ENCODE peak calls at places on chromosomes 11 and 22, in five cellular contexts. One of them, this sample, is unnamed.

GRCh38 chr11:82701847-82702520 is 31.7 kb downstream of the FAM181B start:
- DNase-seq in skeletal muscle cell: peak; percentile 1
- DNase-seq in dorsolateral prefrontal cortex: peak; percentile 65
- DNase-seq in ACHN: peak; percentile 35
- DNase-seq in cardiac septum: no peak
- DNase-seq in this sample: peak; percentile 68

GRCh38 chr11:819943-820649 is 1.4 kb downstream of the PNPLA2 start:
- DNase-seq in skeletal muscle cell: no peak
- DNase-seq in dorsolateral prefrontal cortex: peak; percentile 68
- DNase-seq in ACHN: peak; percentile 84
- DNase-seq in cardiac septum: peak; percentile 95
- DNase-seq in this sample: peak; percentile 73

GRCh38 chr11:120805960-120806555 is 217.8 kb upstream of the TBCEL start:
- DNase-seq in skeletal muscle cell: no peak
- DNase-seq in dorsolateral prefrontal cortex: no peak
- DNase-seq in ACHN: no peak
- DNase-seq in cardiac septum: no peak
- DNase-seq in this sample: no peak

GRCh38 chr11:69362315-69362714 is 68.4 kb downstream of the MYEOV start:
- DNase-seq in skeletal muscle cell: no peak
- DNase-seq in dorsolateral prefrontal cortex: no peak
- DNase-seq in ACHN: no peak
- DNase-seq in cardiac septum: no peak
- DNase-seq in this sample: no peak

GRCh38 chr22:21696115-21696514 is 30.3 kb downstream of the PPIL2 start:
- DNase-seq in skeletal muscle cell: no peak
- DNase-seq in dorsolateral prefrontal cortex: no peak
- DNase-seq in ACHN: no peak
- DNase-seq in cardiac septum: no peak
- DNase-seq in this sample: no peak

GRCh38 chr11:72195921-72196320 is 4.0 kb downstream of the FOLR1 start:
- DNase-seq in skeletal muscle cell: no peak
- DNase-seq in dorsolateral prefrontal cortex: no peak
- DNase-seq in ACHN: no peak
- DNase-seq in cardiac septum: no peak
- DNase-seq in this sample: no peak

GRCh38 chr11:122655527-122656072 is at the start of gene UBASH3B:
- DNase-seq in skeletal muscle cell: no peak
- DNase-seq in dorsolateral prefrontal cortex: peak; percentile 75
- DNase-seq in ACHN: peak; percentile 90
- DNase-seq in cardiac septum: peak; percentile 92
- DNase-seq in this sample: peak; percentile 73

GRCh38 chr22:38925571-38926041 is 31.8 kb upstream of the APOBEC3A start:
- DNase-seq in skeletal muscle cell: no peak
- DNase-seq in dorsolateral prefrontal cortex: no peak
- DNase-seq in ACHN: peak; percentile 51
- DNase-seq in cardiac septum: no peak
- DNase-seq in this sample: no peak

GRCh38 chr22:46513908-46514550 is 23.4 kb downstream of the CELSR1 start:
- DNase-seq in skeletal muscle cell: no peak
- DNase-seq in dorsolateral prefrontal cortex: no peak
- DNase-seq in ACHN: no peak
- DNase-seq in cardiac septum: no peak
- DNase-seq in this sample: no peak

GRCh38 chr22:18136563-18137320 is 13.2 kb upstream of the USP18 start:
- DNase-seq in skeletal muscle cell: no peak
- DNase-seq in dorsolateral prefrontal cortex: no peak
- DNase-seq in ACHN: no peak
- DNase-seq in cardiac septum: peak; percentile 44
- DNase-seq in this sample: no peak

GRCh38 chr22:50045211-50046018 is 12.7 kb downstream of the TTLL8 start:
- DNase-seq in skeletal muscle cell: no peak
- DNase-seq in dorsolateral prefrontal cortex: no peak
- DNase-seq in ACHN: no peak
- DNase-seq in cardiac septum: no peak
- DNase-seq in this sample: no peak

GRCh38 chr22:21961886-21962654 is 9.4 kb upstream of the PPM1F start:
- DNase-seq in skeletal muscle cell: no peak
- DNase-seq in dorsolateral prefrontal cortex: no peak
- DNase-seq in ACHN: no peak
- DNase-seq in cardiac septum: no peak
- DNase-seq in this sample: no peak

GRCh38 chr22:25025586-25025985 is 73.1 kb downstream of the KIAA1671 start:
- DNase-seq in skeletal muscle cell: no peak
- DNase-seq in dorsolateral prefrontal cortex: peak; percentile 52
- DNase-seq in ACHN: no peak
- DNase-seq in cardiac septum: no peak
- DNase-seq in this sample: peak; percentile 27

GRCh38 chr22:17400305-17400704 is 31.0 kb downstream of the CECR2 start:
- DNase-seq in skeletal muscle cell: no peak
- DNase-seq in dorsolateral prefrontal cortex: no peak
- DNase-seq in ACHN: no peak
- DNase-seq in cardiac septum: no peak
- DNase-seq in this sample: no peak

GRCh38 chr11:114083256-114084252 is 24.0 kb downstream of the ZBTB16 start:
- DNase-seq in skeletal muscle cell: no peak
- DNase-seq in dorsolateral prefrontal cortex: no peak
- DNase-seq in ACHN: no peak
- DNase-seq in cardiac septum: peak; percentile 64
- DNase-seq in this sample: no peak

GRCh38 chr22:37043828-37044538 is 7.6 kb upstream of the KCTD17 start:
- DNase-seq in skeletal muscle cell: no peak
- DNase-seq in dorsolateral prefrontal cortex: no peak
- DNase-seq in ACHN: peak; percentile 77
- DNase-seq in cardiac septum: peak; percentile 82
- DNase-seq in this sample: no peak

GRCh38 chr11:61581030-61581928 is at the start of gene SYT7:
- DNase-seq in skeletal muscle cell: peak; percentile 90
- DNase-seq in dorsolateral prefrontal cortex: peak; percentile 93
- DNase-seq in ACHN: peak; percentile 92
- DNase-seq in cardiac septum: peak; percentile 96
- DNase-seq in this sample: peak; percentile 95

GRCh38 chr11:64656797-64657196 is 65.8 kb downstream of the SLC22A12 start:
- DNase-seq in skeletal muscle cell: no peak
- DNase-seq in dorsolateral prefrontal cortex: no peak
- DNase-seq in ACHN: no peak
- DNase-seq in cardiac septum: no peak
- DNase-seq in this sample: no peak

GRCh38 chr11:118198370-118198769 is 21.9 kb upstream of the SCN2B start:
- DNase-seq in skeletal muscle cell: no peak
- DNase-seq in dorsolateral prefrontal cortex: peak; percentile 86
- DNase-seq in ACHN: peak; percentile 55
- DNase-seq in cardiac septum: peak; percentile 89
- DNase-seq in this sample: peak; percentile 88

GRCh38 chr11:1502971-1503707 is 16.6 kb upstream of the MOB2 start:
- DNase-seq in skeletal muscle cell: no peak
- DNase-seq in dorsolateral prefrontal cortex: peak; percentile 76
- DNase-seq in ACHN: no peak
- DNase-seq in cardiac septum: no peak
- DNase-seq in this sample: peak; percentile 82

GRCh38 chr22:23836692-23837495 is 1.9 kb downstream of the DERL3 start:
- DNase-seq in skeletal muscle cell: no peak
- DNase-seq in dorsolateral prefrontal cortex: no peak
- DNase-seq in ACHN: no peak
- DNase-seq in cardiac septum: peak; percentile 46
- DNase-seq in this sample: no peak

GRCh38 chr11:9139628-9140357 is 48.4 kb upstream of the SCUBE2 start:
- DNase-seq in skeletal muscle cell: no peak
- DNase-seq in dorsolateral prefrontal cortex: no peak
- DNase-seq in ACHN: peak; percentile 36
- DNase-seq in cardiac septum: no peak
- DNase-seq in this sample: no peak

GRCh38 chr11:86069408-86070086 is 663 bp upstream of the PICALM start:
- DNase-seq in skeletal muscle cell: peak; percentile 87
- DNase-seq in dorsolateral prefrontal cortex: peak; percentile 22
- DNase-seq in ACHN: peak; percentile 90
- DNase-seq in cardiac septum: no peak
- DNase-seq in this sample: peak; percentile 80

GRCh38 chr11:95845168-95845567 is 54.9 kb downstream of the CEP57 start:
- DNase-seq in skeletal muscle cell: no peak
- DNase-seq in dorsolateral prefrontal cortex: no peak
- DNase-seq in ACHN: no peak
- DNase-seq in cardiac septum: no peak
- DNase-seq in this sample: no peak

GRCh38 chr11:19306570-19306969 is 65.8 kb upstream of the E2F8 start:
- DNase-seq in skeletal muscle cell: no peak
- DNase-seq in dorsolateral prefrontal cortex: no peak
- DNase-seq in ACHN: no peak
- DNase-seq in cardiac septum: no peak
- DNase-seq in this sample: no peak

GRCh38 chr11:111069076-111069475 is 176.4 kb upstream of the POU2AF2 start:
- DNase-seq in skeletal muscle cell: peak; percentile 72
- DNase-seq in dorsolateral prefrontal cortex: no peak
- DNase-seq in ACHN: peak; percentile 3
- DNase-seq in cardiac septum: no peak
- DNase-seq in this sample: no peak

GRCh38 chr11:69374110-69374981 is 80.4 kb downstream of the MYEOV start:
- DNase-seq in skeletal muscle cell: no peak
- DNase-seq in dorsolateral prefrontal cortex: no peak
- DNase-seq in ACHN: no peak
- DNase-seq in cardiac septum: peak; percentile 51
- DNase-seq in this sample: no peak

GRCh38 chr22:46336119-46337078 is 885 bp downstream of the TRMU start:
- DNase-seq in skeletal muscle cell: no peak
- DNase-seq in dorsolateral prefrontal cortex: peak; percentile 51
- DNase-seq in ACHN: peak; percentile 18
- DNase-seq in cardiac septum: no peak
- DNase-seq in this sample: no peak

GRCh38 chr22:45867118-45867905 is 109.7 kb downstream of the WNT7B start:
- DNase-seq in skeletal muscle cell: no peak
- DNase-seq in dorsolateral prefrontal cortex: no peak
- DNase-seq in ACHN: peak; percentile 20
- DNase-seq in cardiac septum: peak; percentile 70
- DNase-seq in this sample: no peak

GRCh38 chr22:37912171-37912570 is 6.1 kb downstream of the MICALL1 start:
- DNase-seq in skeletal muscle cell: no peak
- DNase-seq in dorsolateral prefrontal cortex: no peak
- DNase-seq in ACHN: no peak
- DNase-seq in cardiac septum: no peak
- DNase-seq in this sample: no peak

GRCh38 chr22:49724030-49724892 is 103.4 kb downstream of the BRD1 start:
- DNase-seq in skeletal muscle cell: no peak
- DNase-seq in dorsolateral prefrontal cortex: no peak
- DNase-seq in ACHN: no peak
- DNase-seq in cardiac septum: no peak
- DNase-seq in this sample: no peak

GRCh38 chr11:19996591-19996990 is 163.7 kb downstream of the DBX1 start:
- DNase-seq in skeletal muscle cell: no peak
- DNase-seq in dorsolateral prefrontal cortex: no peak
- DNase-seq in ACHN: no peak
- DNase-seq in cardiac septum: no peak
- DNase-seq in this sample: no peak

GRCh38 chr22:35333220-35333619 is 33.5 kb downstream of the TOM1 start:
- DNase-seq in skeletal muscle cell: no peak
- DNase-seq in dorsolateral prefrontal cortex: no peak
- DNase-seq in ACHN: no peak
- DNase-seq in cardiac septum: no peak
- DNase-seq in this sample: no peak

GRCh38 chr11:35367491-35367890 is 51.9 kb downstream of the SLC1A2 start:
- DNase-seq in skeletal muscle cell: peak; percentile 48
- DNase-seq in dorsolateral prefrontal cortex: no peak
- DNase-seq in ACHN: no peak
- DNase-seq in cardiac septum: no peak
- DNase-seq in this sample: no peak

GRCh38 chr11:117072517-117073218 is 25.6 kb downstream of the SIK3 start:
- DNase-seq in skeletal muscle cell: peak; percentile 75
- DNase-seq in dorsolateral prefrontal cortex: no peak
- DNase-seq in ACHN: peak; percentile 85
- DNase-seq in cardiac septum: no peak
- DNase-seq in this sample: peak; percentile 61